ENCODE peak calls at places on chromosome 17, in seven cellular contexts. J is NCI-H1105; G is germinal center; A is HCT116; R is hepatic stellate cell; W is activated naive CD8-positive, alpha-beta T cell treated with anti-CD3 and anti-CD28 coated beads, Interleukin-2, amount 50 U/mL, for 16 hours; U is stimulated activated CD4-positive, alpha-beta T cell treated with anti-CD3 and anti-CD28 coated beads, TNF-alpha, amount 100 ng/mL, for 1 hour. Q is an unnamed sample.

GRCh38 chr17:17527534-17527933 is 31.3 kb upstream of the RASD1 start:
- DNase-seq in A (no peak), J (no peak), G (no peak), U (no peak), W (no peak), R (no peak), Q (no peak)

GRCh38 chr17:79276824-79277223 is 202.2 kb downstream of the ENGASE start:
- DNase-seq in W (no peak), G (no peak), U (no peak), J (no peak), A (no peak), R (no peak), Q (no peak)

GRCh38 chr17:45225051-45225700 is 3.5 kb downstream of the FMNL1 start:
- DNase-seq in U (no peak), J (no peak), G (no peak), W (no peak), A (no peak), R (no peak), Q (no peak)

GRCh38 chr17:57009737-57010445 is 32.0 kb downstream of the SCPEP1 start:
- DNase-seq in U (peak), A (peak), W (peak), J (peak), G (peak), R (peak), Q (peak)

GRCh38 chr17:40822132-40822812 is at the start of gene KRT10:
- DNase-seq in G (no peak), U (no peak), W (no peak), A (no peak), R (no peak), J (no peak), Q (no peak)

GRCh38 chr17:66378296-66378695 is 75.9 kb downstream of the PRKCA start:
- DNase-seq in W (no peak), G (no peak), A (no peak), J (no peak), U (no peak), R (no peak), Q (no peak)

GRCh38 chr17:29588561-29589411 is 662 bp downstream of the GIT1 start:
- DNase-seq in A (no peak), G (peak), R (peak), W (no peak), U (no peak), J (no peak), Q (peak)

GRCh38 chr17:69179227-69179952 is 37.7 kb upstream of the ABCA6 start:
- DNase-seq in W (no peak), J (no peak), U (no peak), R (no peak), G (peak), A (no peak), Q (peak)

GRCh38 chr17:12680993-12681392 is 15.3 kb downstream of the MYOCD start:
- DNase-seq in J (no peak), A (no peak), U (no peak), G (no peak), W (no peak), R (no peak), Q (no peak)

GRCh38 chr17:39759204-39759603 is 21.5 kb downstream of the GRB7 start:
- DNase-seq in U (no peak), J (no peak), W (no peak), A (no peak), R (no peak), G (no peak), Q (no peak)

GRCh38 chr17:72576289-72576759 is 455.5 kb downstream of the SOX9 start:
- DNase-seq in W (no peak), G (no peak), R (no peak), U (no peak), J (no peak), A (no peak), Q (no peak)

GRCh38 chr17:48505788-48506187 is 25.0 kb downstream of the HOXB1 start:
- DNase-seq in W (no peak), G (no peak), J (peak), R (peak), A (peak), U (no peak), Q (peak)

GRCh38 chr17:48483471-48484131 is 47.2 kb downstream of the HOXB1 start:
- DNase-seq in U (no peak), J (no peak), A (peak), W (no peak), R (peak), G (peak), Q (peak)

GRCh38 chr17:55238931-55239297 is 25.8 kb upstream of the HLF start:
- DNase-seq in G (peak), U (no peak), J (peak), W (no peak), R (no peak), A (no peak), Q (peak)

GRCh38 chr17:31494259-31495048 is 103.0 kb downstream of the RAB11FIP4 start:
- DNase-seq in G (peak), W (no peak), R (no peak), A (no peak), J (no peak), U (peak), Q (no peak)

GRCh38 chr17:14840616-14841231 is 424.4 kb downstream of the PMP22 start:
- DNase-seq in W (no peak), R (peak), G (no peak), J (no peak), A (no peak), U (no peak), Q (peak)

GRCh38 chr17:42179911-42180410 is 981 bp downstream of the KCNH4 start:
- DNase-seq in W (no peak), R (peak), U (no peak), G (peak), A (no peak), J (peak), Q (peak)

GRCh38 chr17:80512233-80512632 is 32.4 kb upstream of the RPTOR start:
- DNase-seq in W (no peak), U (no peak), A (no peak), G (no peak), R (peak), J (no peak), Q (peak)

GRCh38 chr17:71966459-71967313 is 154.1 kb upstream of the SOX9 start:
- DNase-seq in G (no peak), R (no peak), A (no peak), U (no peak), J (no peak), W (no peak), Q (no peak)

GRCh38 chr17:5693821-5694220 is 109.5 kb upstream of the NLRP1 start:
- DNase-seq in G (no peak), R (no peak), U (no peak), J (no peak), A (no peak), W (no peak), Q (no peak)

GRCh38 chr17:78401246-78401645 is 22.8 kb downstream of the PGS1 start:
- DNase-seq in W (no peak), R (peak), G (no peak), J (no peak), U (no peak), A (no peak), Q (no peak)

GRCh38 chr17:7515912-7516610 is 31.9 kb downstream of the POLR2A start:
- DNase-seq in R (no peak), A (no peak), U (no peak), J (no peak), G (no peak), W (no peak), Q (no peak)

GRCh38 chr17:35651467-35651866 is 64.3 kb downstream of the AP2B1 start:
- DNase-seq in G (no peak), R (no peak), J (no peak), W (no peak), U (no peak), A (no peak), Q (no peak)

GRCh38 chr17:1203111-1203966 is 23.6 kb upstream of the ABR start:
- DNase-seq in A (no peak), U (no peak), G (peak), W (no peak), R (peak), J (no peak), Q (peak)

GRCh38 chr17:77320046-77320445 is 179.3 kb downstream of the SEC14L1 start:
- DNase-seq in J (no peak), A (no peak), U (no peak), G (no peak), R (no peak), W (no peak), Q (peak)

GRCh38 chr17:67200727-67201301 is 44.2 kb downstream of the HELZ start:
- DNase-seq in R (no peak), A (peak), J (no peak), U (no peak), G (peak), W (no peak), Q (peak)

GRCh38 chr17:81714412-81715106 is 2.5 kb downstream of the SLC25A10 start:
- DNase-seq in G (no peak), A (no peak), W (no peak), U (no peak), R (no peak), J (no peak), Q (no peak)

GRCh38 chr17:50766222-50767023 is 895 bp downstream of the ANKRD40CL start:
- DNase-seq in G (no peak), U (no peak), A (no peak), J (no peak), W (no peak), R (no peak), Q (no peak)

GRCh38 chr17:13244511-13244910 is 226.7 kb upstream of the ELAC2 start:
- DNase-seq in J (no peak), U (no peak), G (no peak), R (no peak), A (no peak), W (no peak), Q (peak)

GRCh38 chr17:38617967-38618760 is 12.4 kb upstream of the SRCIN1 start:
- DNase-seq in A (no peak), R (no peak), U (no peak), W (no peak), J (no peak), G (no peak), Q (no peak)

GRCh38 chr17:47862621-47863440 is 11.9 kb upstream of the SP6 start:
- DNase-seq in U (no peak), R (peak), W (no peak), G (no peak), J (no peak), A (peak), Q (peak)

GRCh38 chr17:49344914-49345313 is 17.1 kb downstream of the ZNF652 start:
- DNase-seq in J (no peak), U (no peak), W (no peak), R (no peak), A (no peak), G (no peak), Q (no peak)

GRCh38 chr17:71628306-71628705 is 492.5 kb upstream of the SOX9 start:
- DNase-seq in A (no peak), W (no peak), U (no peak), J (no peak), R (no peak), G (no peak), Q (no peak)